ENCODE peak calls at places on chromosome 11, in ten cellular contexts. One of them, this sample, is unnamed. For H3K36me3, the result is how much of the 10 kb centered on the place peaks cover.

GRCh38 chr11:133819114-133819513 is 26.2 kb downstream of the SPATA19 start:
- DNase-seq in body of pancreas: no peak
- DNase-seq in brain microvascular endothelial cell: no peak
- DNase-seq in heart left ventricle: no peak
- DNase-seq in GM12878: no peak
- DNase-seq in adrenal gland: no peak
- DNase-seq in thyroid gland: no peak
- DNase-seq in kidney: no peak
- DNase-seq in fibroblast of lung: no peak
- DNase-seq in neuronal stem cell: no peak
- DNase-seq in this sample: no peak

GRCh38 chr11:18000760-18001159 is 12.1 kb downstream of the SERGEF start:
- DNase-seq in body of pancreas: no peak
- DNase-seq in GM12878: no peak
- DNase-seq in fibroblast of lung: no peak
- DNase-seq in thyroid gland: no peak
- DNase-seq in brain microvascular endothelial cell: no peak
- DNase-seq in kidney: no peak
- DNase-seq in adrenal gland: no peak
- DNase-seq in heart left ventricle: no peak
- DNase-seq in neuronal stem cell: no peak
- DNase-seq in this sample: no peak

GRCh38 chr11:126111458-126112116 is 48.9 kb upstream of the CDON start:
- DNase-seq in neuronal stem cell: no peak
- DNase-seq in body of pancreas: no peak
- DNase-seq in adrenal gland: no peak
- DNase-seq in heart left ventricle: peak
- DNase-seq in brain microvascular endothelial cell: no peak
- DNase-seq in GM12878: no peak
- DNase-seq in thyroid gland: no peak
- DNase-seq in fibroblast of lung: no peak
- DNase-seq in kidney: no peak
- DNase-seq in this sample: no peak

GRCh38 chr11:62340269-62340901 is 3.1 kb downstream of the ASRGL1 start:
- DNase-seq in brain microvascular endothelial cell: peak
- DNase-seq in GM12878: peak
- DNase-seq in body of pancreas: peak
- DNase-seq in neuronal stem cell: peak
- DNase-seq in kidney: no peak
- DNase-seq in adrenal gland: peak
- DNase-seq in thyroid gland: peak
- DNase-seq in fibroblast of lung: peak
- DNase-seq in heart left ventricle: peak
- DNase-seq in this sample: peak

GRCh38 chr11:68020575-68020974 is 9.9 kb upstream of the NDUFS8 start:
- DNase-seq in body of pancreas: no peak
- DNase-seq in GM12878: no peak
- DNase-seq in brain microvascular endothelial cell: no peak
- DNase-seq in thyroid gland: no peak
- DNase-seq in adrenal gland: peak
- DNase-seq in neuronal stem cell: no peak
- DNase-seq in fibroblast of lung: no peak
- DNase-seq in heart left ventricle: no peak
- DNase-seq in kidney: no peak
- DNase-seq in this sample: no peak

GRCh38 chr11:94869186-94869585 is 101.0 kb downstream of the AMOTL1 start:
- DNase-seq in GM12878: no peak
- DNase-seq in fibroblast of lung: no peak
- DNase-seq in adrenal gland: no peak
- DNase-seq in body of pancreas: no peak
- DNase-seq in neuronal stem cell: no peak
- DNase-seq in kidney: no peak
- DNase-seq in brain microvascular endothelial cell: no peak
- DNase-seq in heart left ventricle: no peak
- DNase-seq in thyroid gland: no peak
- DNase-seq in this sample: no peak

GRCh38 chr11:68749501-68750196 is 1.7 kb downstream of the TESMIN start:
- DNase-seq in fibroblast of lung: peak
- DNase-seq in thyroid gland: no peak
- DNase-seq in heart left ventricle: no peak
- DNase-seq in brain microvascular endothelial cell: no peak
- DNase-seq in GM12878: no peak
- DNase-seq in neuronal stem cell: peak
- DNase-seq in body of pancreas: no peak
- DNase-seq in adrenal gland: no peak
- DNase-seq in kidney: no peak
- DNase-seq in this sample: no peak

GRCh38 chr11:99020324-99021225 is at the start of gene CNTN5:
- DNase-seq in heart left ventricle: peak
- DNase-seq in body of pancreas: peak
- DNase-seq in neuronal stem cell: peak
- DNase-seq in brain microvascular endothelial cell: peak
- DNase-seq in adrenal gland: peak
- DNase-seq in kidney: peak
- DNase-seq in thyroid gland: peak
- DNase-seq in GM12878: no peak
- DNase-seq in fibroblast of lung: peak
- DNase-seq in this sample: no peak

GRCh38 chr11:64042301-64042700 is 6.6 kb downstream of the FLRT1 start:
- DNase-seq in body of pancreas: no peak
- DNase-seq in heart left ventricle: no peak
- DNase-seq in kidney: no peak
- DNase-seq in fibroblast of lung: no peak
- DNase-seq in adrenal gland: no peak
- DNase-seq in brain microvascular endothelial cell: no peak
- DNase-seq in GM12878: no peak
- DNase-seq in thyroid gland: no peak
- DNase-seq in neuronal stem cell: no peak
- DNase-seq in this sample: no peak

GRCh38 chr11:46315783-46316563 is 31.3 kb upstream of the DGKZ start:
- DNase-seq in adrenal gland: peak
- DNase-seq in fibroblast of lung: no peak
- DNase-seq in GM12878: no peak
- DNase-seq in kidney: no peak
- DNase-seq in neuronal stem cell: no peak
- DNase-seq in thyroid gland: peak
- DNase-seq in brain microvascular endothelial cell: no peak
- DNase-seq in heart left ventricle: peak
- DNase-seq in body of pancreas: peak
- DNase-seq in this sample: peak

GRCh38 chr11:10415817-10416392 is 39.2 kb upstream of the AMPD3 start:
- DNase-seq in brain microvascular endothelial cell: no peak
- DNase-seq in adrenal gland: no peak
- DNase-seq in kidney: no peak
- DNase-seq in neuronal stem cell: no peak
- DNase-seq in GM12878: no peak
- DNase-seq in heart left ventricle: no peak
- DNase-seq in thyroid gland: no peak
- DNase-seq in body of pancreas: no peak
- DNase-seq in fibroblast of lung: no peak
- DNase-seq in this sample: no peak

GRCh38 chr11:6468712-6469495 is 4.8 kb downstream of the TRIM3 start:
- DNase-seq in heart left ventricle: peak
- DNase-seq in kidney: peak
- DNase-seq in GM12878: peak
- DNase-seq in adrenal gland: peak
- DNase-seq in body of pancreas: peak
- DNase-seq in thyroid gland: peak
- DNase-seq in neuronal stem cell: peak
- DNase-seq in fibroblast of lung: peak
- DNase-seq in brain microvascular endothelial cell: peak
- DNase-seq in this sample: peak

GRCh38 chr11:111941963-111942362 is 4.8 kb downstream of the DIXDC1 start:
- DNase-seq in neuronal stem cell: no peak
- DNase-seq in kidney: no peak
- DNase-seq in adrenal gland: peak
- DNase-seq in GM12878: no peak
- DNase-seq in fibroblast of lung: no peak
- DNase-seq in heart left ventricle: peak
- DNase-seq in thyroid gland: no peak
- DNase-seq in brain microvascular endothelial cell: no peak
- DNase-seq in body of pancreas: no peak
- DNase-seq in this sample: peak

GRCh38 chr11:123939317-123939716 is at the start of gene OR4D5:
- DNase-seq in adrenal gland: no peak
- DNase-seq in thyroid gland: no peak
- DNase-seq in fibroblast of lung: no peak
- DNase-seq in body of pancreas: no peak
- DNase-seq in brain microvascular endothelial cell: no peak
- DNase-seq in GM12878: no peak
- DNase-seq in kidney: no peak
- DNase-seq in neuronal stem cell: no peak
- DNase-seq in heart left ventricle: no peak
- DNase-seq in this sample: no peak

GRCh38 chr11:63862923-63863322 is 24.0 kb downstream of the MARK2 start:
- DNase-seq in heart left ventricle: no peak
- DNase-seq in fibroblast of lung: no peak
- DNase-seq in thyroid gland: no peak
- DNase-seq in adrenal gland: peak
- DNase-seq in body of pancreas: peak
- DNase-seq in neuronal stem cell: no peak
- DNase-seq in GM12878: no peak
- DNase-seq in brain microvascular endothelial cell: peak
- DNase-seq in kidney: no peak
- DNase-seq in this sample: peak

GRCh38 chr11:18527512-18527911 is 770 bp upstream of the TSG101 start:
- DNase-seq in heart left ventricle: no peak
- DNase-seq in thyroid gland: no peak
- DNase-seq in kidney: no peak
- DNase-seq in fibroblast of lung: peak
- DNase-seq in adrenal gland: no peak
- DNase-seq in body of pancreas: no peak
- DNase-seq in brain microvascular endothelial cell: peak
- DNase-seq in GM12878: no peak
- DNase-seq in neuronal stem cell: no peak
- DNase-seq in this sample: peak

GRCh38 chr11:92384316-92384715 is 159.7 kb downstream of the FAT3 start:
- DNase-seq in kidney: no peak
- DNase-seq in fibroblast of lung: peak
- DNase-seq in brain microvascular endothelial cell: peak
- DNase-seq in adrenal gland: no peak
- DNase-seq in neuronal stem cell: no peak
- DNase-seq in GM12878: no peak
- DNase-seq in heart left ventricle: no peak
- DNase-seq in thyroid gland: no peak
- DNase-seq in body of pancreas: no peak
- DNase-seq in this sample: no peak

GRCh38 chr11:35907648-35908431 is 36.0 kb upstream of the LDLRAD3 start:
- DNase-seq in brain microvascular endothelial cell: peak
- DNase-seq in fibroblast of lung: peak
- DNase-seq in GM12878: peak
- DNase-seq in thyroid gland: peak
- DNase-seq in neuronal stem cell: no peak
- DNase-seq in kidney: no peak
- DNase-seq in adrenal gland: peak
- DNase-seq in heart left ventricle: no peak
- DNase-seq in body of pancreas: peak
- DNase-seq in this sample: peak

GRCh38 chr11:130894322-130895025 is 21.8 kb downstream of the SNX19 start:
- DNase-seq in brain microvascular endothelial cell: peak
- DNase-seq in kidney: no peak
- DNase-seq in thyroid gland: peak
- DNase-seq in heart left ventricle: peak
- DNase-seq in neuronal stem cell: peak
- DNase-seq in GM12878: peak
- DNase-seq in adrenal gland: peak
- DNase-seq in fibroblast of lung: peak
- DNase-seq in body of pancreas: peak
- DNase-seq in this sample: peak

GRCh38 chr11:2384723-2385041 is 7.6 kb downstream of the CD81 start:
- DNase-seq in kidney: peak
- DNase-seq in fibroblast of lung: no peak
- DNase-seq in GM12878: no peak
- DNase-seq in heart left ventricle: no peak
- DNase-seq in body of pancreas: no peak
- DNase-seq in adrenal gland: no peak
- DNase-seq in thyroid gland: no peak
- DNase-seq in brain microvascular endothelial cell: no peak
- DNase-seq in neuronal stem cell: no peak
- DNase-seq in this sample: no peak
- H3K27ac ChIP-seq in kidney: no peak
- H3K27ac ChIP-seq in fibroblast of lung: no peak
- H3K27ac ChIP-seq in GM12878: peak
- H3K27ac ChIP-seq in heart left ventricle: peak
- H3K27ac ChIP-seq in body of pancreas: peak
- H3K27ac ChIP-seq in adrenal gland: no peak
- H3K27ac ChIP-seq in thyroid gland: no peak
- H3K27ac ChIP-seq in brain microvascular endothelial cell: no peak
- H3K27ac ChIP-seq in neuronal stem cell: no peak
- H3K27ac ChIP-seq in this sample: peak

DNA sequence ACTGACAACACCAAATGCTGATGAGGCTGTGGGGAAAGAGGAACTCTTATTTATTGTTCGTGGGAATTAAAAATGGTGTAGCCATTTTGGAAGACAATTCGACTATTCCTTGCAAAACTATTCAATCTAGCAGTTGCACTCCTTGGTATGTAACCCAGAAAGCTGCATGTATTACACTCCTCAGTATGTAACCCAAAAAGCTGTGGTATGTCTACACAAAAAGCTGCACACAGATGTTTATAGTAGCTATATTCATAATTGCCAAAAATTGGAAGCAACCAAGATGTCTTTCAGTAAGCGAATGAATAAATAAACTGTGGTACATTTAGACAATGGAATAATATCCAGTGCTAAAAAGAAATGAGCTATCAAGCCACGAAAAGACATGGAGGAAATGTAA is 4.9 kb downstream of the NNMT start:
- DNase-seq in body of pancreas: no peak
- DNase-seq in heart left ventricle: no peak
- DNase-seq in kidney: no peak
- DNase-seq in neuronal stem cell: no peak
- DNase-seq in brain microvascular endothelial cell: no peak
- DNase-seq in adrenal gland: no peak
- DNase-seq in fibroblast of lung: no peak
- DNase-seq in thyroid gland: no peak
- DNase-seq in GM12878: no peak
- DNase-seq in this sample: no peak
- H3K4me3 ChIP-seq in body of pancreas: no peak
- H3K4me3 ChIP-seq in heart left ventricle: no peak
- H3K4me3 ChIP-seq in kidney: no peak
- H3K4me3 ChIP-seq in neuronal stem cell: no peak
- H3K4me3 ChIP-seq in brain microvascular endothelial cell: peak
- H3K4me3 ChIP-seq in adrenal gland: no peak
- H3K4me3 ChIP-seq in fibroblast of lung: peak
- H3K4me3 ChIP-seq in thyroid gland: no peak
- H3K4me3 ChIP-seq in GM12878: no peak
- H3K4me3 ChIP-seq in this sample: no peak

GRCh38 chr11:114082767-114083181 is 23.3 kb downstream of the ZBTB16 start:
- DNase-seq in neuronal stem cell: no peak
- DNase-seq in thyroid gland: no peak
- DNase-seq in fibroblast of lung: no peak
- DNase-seq in kidney: no peak
- DNase-seq in brain microvascular endothelial cell: no peak
- DNase-seq in adrenal gland: peak
- DNase-seq in GM12878: no peak
- DNase-seq in body of pancreas: peak
- DNase-seq in heart left ventricle: peak
- DNase-seq in this sample: no peak
- H3K36me3 ChIP-seq in neuronal stem cell: under half
- H3K36me3 ChIP-seq in thyroid gland: under half
- H3K36me3 ChIP-seq in fibroblast of lung: under half
- H3K36me3 ChIP-seq in kidney: under half
- H3K36me3 ChIP-seq in brain microvascular endothelial cell: under half
- H3K36me3 ChIP-seq in adrenal gland: under half
- H3K36me3 ChIP-seq in GM12878: under half
- H3K36me3 ChIP-seq in body of pancreas: under half
- H3K36me3 ChIP-seq in heart left ventricle: under half
- H3K36me3 ChIP-seq in this sample: under half

GRCh38 chr11:2741377-2742131 is 41.8 kb upstream of the KCNQ1OT1 start:
- DNase-seq in neuronal stem cell: no peak
- DNase-seq in fibroblast of lung: peak
- DNase-seq in brain microvascular endothelial cell: peak
- DNase-seq in kidney: peak
- DNase-seq in GM12878: no peak
- DNase-seq in heart left ventricle: peak
- DNase-seq in thyroid gland: no peak
- DNase-seq in body of pancreas: no peak
- DNase-seq in adrenal gland: peak
- DNase-seq in this sample: no peak
- H3K27ac ChIP-seq in neuronal stem cell: no peak
- H3K27ac ChIP-seq in fibroblast of lung: peak
- H3K27ac ChIP-seq in brain microvascular endothelial cell: no peak
- H3K27ac ChIP-seq in kidney: no peak
- H3K27ac ChIP-seq in GM12878: no peak
- H3K27ac ChIP-seq in heart left ventricle: no peak
- H3K27ac ChIP-seq in thyroid gland: no peak
- H3K27ac ChIP-seq in body of pancreas: no peak
- H3K27ac ChIP-seq in adrenal gland: peak
- H3K27ac ChIP-seq in this sample: no peak

This sample was measured in small intestine.